ENCODE peak calls at places on chromosome 2, in five cellular contexts. One of them, this sample, is unnamed.

GRCh38 chr2:55033921-55034320 is 16.3 kb downstream of the RTN4 start:
- DNase-seq in fibroblast of pulmonary artery: no peak
- DNase-seq in Calu3: no peak
- DNase-seq in upper lobe of right lung: no peak
- DNase-seq in DMS153: no peak
- DNase-seq in this sample: no peak

GRCh38 chr2:11558206-11558886 is 24.5 kb downstream of the GREB1 start:
- DNase-seq in fibroblast of pulmonary artery: no peak
- DNase-seq in Calu3: no peak
- DNase-seq in upper lobe of right lung: peak
- DNase-seq in DMS153: no peak
- DNase-seq in this sample: no peak

GRCh38 chr2:109433926-109434325 is 179.8 kb downstream of the SEPTIN10 start:
- DNase-seq in fibroblast of pulmonary artery: no peak
- DNase-seq in Calu3: no peak
- DNase-seq in upper lobe of right lung: peak
- DNase-seq in DMS153: no peak
- DNase-seq in this sample: no peak

GRCh38 chr2:1661891-1662605 is 82.3 kb downstream of the PXDN start:
- DNase-seq in fibroblast of pulmonary artery: no peak
- DNase-seq in Calu3: no peak
- DNase-seq in upper lobe of right lung: no peak
- DNase-seq in DMS153: no peak
- DNase-seq in this sample: no peak

GRCh38 chr2:2321250-2321545 is 9.9 kb downstream of the MYT1L start:
- DNase-seq in fibroblast of pulmonary artery: no peak
- DNase-seq in Calu3: no peak
- DNase-seq in upper lobe of right lung: no peak
- DNase-seq in DMS153: no peak
- DNase-seq in this sample: no peak

GRCh38 chr2:71646028-71646427 is 192.7 kb downstream of the DYSF start:
- DNase-seq in fibroblast of pulmonary artery: peak
- DNase-seq in Calu3: no peak
- DNase-seq in upper lobe of right lung: no peak
- DNase-seq in DMS153: no peak
- DNase-seq in this sample: peak

GRCh38 chr2:46493241-46493970 is 14.0 kb downstream of the TMEM247 start:
- DNase-seq in fibroblast of pulmonary artery: peak
- DNase-seq in Calu3: no peak
- DNase-seq in upper lobe of right lung: no peak
- DNase-seq in DMS153: no peak
- DNase-seq in this sample: no peak

GRCh38 chr2:232891621-232892071 is 21.6 kb downstream of the SNORC start:
- DNase-seq in fibroblast of pulmonary artery: peak
- DNase-seq in Calu3: no peak
- DNase-seq in upper lobe of right lung: no peak
- DNase-seq in DMS153: no peak
- DNase-seq in this sample: no peak

GRCh38 chr2:100339823-100340222 is 17.5 kb upstream of the LONRF2 start:
- DNase-seq in fibroblast of pulmonary artery: no peak
- DNase-seq in Calu3: no peak
- DNase-seq in upper lobe of right lung: no peak
- DNase-seq in DMS153: peak
- DNase-seq in this sample: no peak

GRCh38 chr2:200763422-200763821 is 48.3 kb upstream of the BZW1 start:
- DNase-seq in fibroblast of pulmonary artery: no peak
- DNase-seq in Calu3: no peak
- DNase-seq in upper lobe of right lung: no peak
- DNase-seq in DMS153: no peak
- DNase-seq in this sample: no peak

GRCh38 chr2:232955856-232956255 is 57.2 kb downstream of the NGEF start:
- DNase-seq in fibroblast of pulmonary artery: no peak
- DNase-seq in Calu3: no peak
- DNase-seq in upper lobe of right lung: no peak
- DNase-seq in DMS153: no peak
- DNase-seq in this sample: no peak

GRCh38 chr2:3326871-3327270 is 50.7 kb downstream of the EIPR1 start:
- DNase-seq in fibroblast of pulmonary artery: no peak
- DNase-seq in Calu3: no peak
- DNase-seq in upper lobe of right lung: peak
- DNase-seq in DMS153: no peak
- DNase-seq in this sample: no peak

This sample was measured in right cardiac atrium.